ENCODE peak calls at places on chromosomes 13 and 19, in nine cellular contexts. F, L, Z, V, H, C, J, A and K are unnamed samples.

GRCh38 chr19:18735752-18736151 is 52.3 kb downstream of the CRTC1 start:
- DNase-seq in J (no peak), C (no peak), Z (no peak), F (no peak), L (no peak), V (no peak), A (no peak), H (no peak), K (no peak)

GRCh38 chr19:6736169-6736916 is 1.0 kb downstream of the GPR108 start:
- DNase-seq in C (peak), A (peak), H (peak), Z (peak), J (peak), L (peak), V (peak), F (peak), K (no peak)

GRCh38 chr13:33931397-33931987 is 113.5 kb downstream of the RFC3 start:
- DNase-seq in V (peak), J (peak), Z (no peak), H (no peak), L (peak), F (peak), C (peak), A (peak), K (no peak)

GRCh38 chr13:62483774-62484173 is 1068.1 kb upstream of the PCDH20 start:
- DNase-seq in F (no peak), J (peak), Z (no peak), V (no peak), A (no peak), L (no peak), H (no peak), C (peak), K (no peak)

GRCh38 chr13:96179309-96179708 is 89.4 kb downstream of the HS6ST3 start:
- DNase-seq in C (no peak), Z (no peak), H (no peak), V (no peak), F (no peak), L (no peak), J (no peak), A (no peak), K (no peak)

GRCh38 chr13:32840113-32840512 is 176.1 kb upstream of the KL start:
- DNase-seq in H (no peak), F (no peak), V (no peak), A (no peak), L (no peak), J (no peak), Z (no peak), C (no peak), K (no peak)

GRCh38 chr13:111248822-111249221 is 71.6 kb upstream of the TEX29 start:
- DNase-seq in J (no peak), C (no peak), Z (no peak), H (no peak), V (no peak), L (no peak), A (no peak), F (no peak), K (no peak)

GRCh38 chr19:53885036-53885435 is 3.0 kb downstream of the PRKCG start:
- DNase-seq in J (no peak), F (no peak), H (no peak), L (no peak), V (no peak), Z (no peak), A (no peak), C (no peak), K (no peak)

GRCh38 chr13:26557051-26557392 is 461 bp upstream of the WASF3 start:
- DNase-seq in F (no peak), H (no peak), Z (no peak), L (no peak), V (no peak), A (no peak), J (no peak), C (no peak), K (no peak)

GRCh38 chr19:19674315-19674714 is 5.7 kb downstream of the ZNF101 start:
- DNase-seq in L (no peak), F (no peak), J (no peak), C (no peak), A (no peak), Z (no peak), H (no peak), V (no peak), K (no peak)

GRCh38 chr19:6260912-6261636 is 18.7 kb downstream of the MLLT1 start:
- DNase-seq in C (no peak), A (peak), V (no peak), H (no peak), Z (peak), L (no peak), J (peak), F (peak), K (no peak)

GRCh38 chr19:49874503-49875157 is 2.5 kb downstream of the AKT1S1 start:
- DNase-seq in L (no peak), V (no peak), Z (no peak), F (no peak), J (no peak), A (no peak), C (no peak), H (no peak), K (no peak)

GRCh38 chr13:73870970-73871935 is 263.0 kb downstream of the KLF12 start:
- DNase-seq in V (peak), J (peak), A (peak), H (no peak), C (peak), Z (peak), L (peak), F (peak), K (no peak)

GRCh38 chr19:941292-942132 is 15.7 kb downstream of the ARID3A start:
- DNase-seq in J (no peak), F (no peak), H (no peak), V (no peak), C (no peak), A (no peak), Z (no peak), L (no peak), K (no peak)

GRCh38 chr13:109576331-109576813 is 210.0 kb downstream of the IRS2 start:
- DNase-seq in V (no peak), Z (no peak), H (no peak), J (no peak), C (peak), F (no peak), A (no peak), L (no peak), K (peak)

GRCh38 chr13:109919715-109920375 is 133.5 kb upstream of the IRS2 start:
- DNase-seq in C (peak), Z (no peak), V (no peak), L (peak), J (no peak), F (no peak), H (no peak), A (no peak), K (no peak)

GRCh38 chr19:34096020-34096915 is 76.0 kb upstream of the LSM14A start:
- DNase-seq in L (peak), H (no peak), A (peak), Z (peak), F (peak), V (peak), C (peak), J (peak), K (peak)

GRCh38 chr13:99690426-99691189 is 189.3 kb downstream of the TM9SF2 start:
- DNase-seq in L (no peak), J (peak), A (no peak), Z (no peak), H (no peak), V (peak), C (no peak), F (no peak), K (no peak)

GRCh38 chr13:93145199-93145598 is 81.4 kb upstream of the GPC6 start:
- DNase-seq in H (no peak), Z (peak), J (peak), V (no peak), L (no peak), C (no peak), A (no peak), F (no peak), K (no peak)

GRCh38 chr19:42246143-42246868 is 3.9 kb upstream of the GSK3A start:
- DNase-seq in J (peak), Z (peak), L (peak), H (peak), F (no peak), A (peak), V (no peak), C (peak), K (no peak)

GRCh38 chr13:79225487-79226232 is 180.4 kb downstream of the RBM26 start:
- DNase-seq in L (no peak), A (no peak), J (no peak), V (no peak), C (no peak), Z (no peak), H (no peak), F (no peak), K (no peak)

GRCh38 chr19:17873661-17874422 is 2.1 kb downstream of the SLC5A5 start:
- DNase-seq in Z (peak), L (no peak), J (peak), H (no peak), C (no peak), V (peak), F (peak), A (peak), K (no peak)

GRCh38 chr19:31418055-31418454 is 68.8 kb upstream of the TSHZ3 start:
- DNase-seq in C (no peak), L (no peak), Z (peak), F (no peak), V (no peak), H (no peak), J (peak), A (peak), K (no peak)

GRCh38 chr13:99982741-99983400 is 1.3 kb downstream of the ZIC2 start:
- DNase-seq in J (peak), C (no peak), Z (no peak), V (no peak), F (no peak), L (no peak), H (no peak), A (no peak), K (no peak)

GRCh38 chr19:30686252-30686762 is 314.1 kb downstream of the ZNF536 start:
- DNase-seq in V (no peak), F (no peak), H (no peak), C (peak), A (no peak), L (peak), J (peak), Z (no peak), K (no peak)

GRCh38 chr19:10227215-10227971 is 3.7 kb downstream of the S1PR2 start:
- DNase-seq in F (no peak), Z (peak), C (no peak), A (peak), J (peak), H (peak), L (peak), V (no peak), K (no peak)

GRCh38 chr19:2042485-2043268 is 8.4 kb downstream of the MKNK2 start:
- DNase-seq in C (no peak), Z (no peak), H (no peak), L (no peak), A (no peak), F (no peak), J (peak), V (peak), K (no peak)

GRCh38 chr13:24764276-24764630 is 284 bp downstream of the RNF17 start:
- DNase-seq in A (no peak), Z (no peak), F (no peak), L (no peak), J (no peak), V (no peak), C (no peak), H (no peak), K (no peak)

GRCh38 chr19:57192993-57193392 is 1.7 kb downstream of the ZNF264 start:
- DNase-seq in L (no peak), F (no peak), Z (no peak), A (no peak), H (no peak), V (no peak), C (no peak), J (no peak), K (no peak)

GRCh38 chr13:93364166-93364565 is 137.6 kb downstream of the GPC6 start:
- DNase-seq in F (no peak), V (no peak), C (peak), L (peak), A (no peak), H (no peak), J (no peak), Z (no peak), K (no peak)

GRCh38 chr19:58330458-58330857 is 3.7 kb downstream of the ZSCAN22 start:
- DNase-seq in L (peak), V (no peak), A (no peak), H (no peak), Z (no peak), J (peak), C (peak), F (no peak), K (no peak)

GRCh38 chr19:11089254-11090013 is at the start of gene LDLR:
- DNase-seq in A (peak), Z (peak), J (peak), C (peak), H (peak), L (peak), F (peak), V (peak), K (peak)

GRCh38 chr13:114203536-114203935 is 24.5 kb downstream of the CFAP97D2 start:
- DNase-seq in F (no peak), V (no peak), H (no peak), Z (no peak), A (no peak), L (no peak), C (no peak), J (no peak), K (no peak)

GRCh38 chr13:114202581-114202980 is 23.5 kb downstream of the CFAP97D2 start:
- DNase-seq in A (no peak), C (no peak), F (no peak), V (no peak), H (no peak), J (no peak), L (no peak), Z (no peak), K (no peak)

GRCh38 chr13:114200673-114201005 is 21.6 kb downstream of the CFAP97D2 start:
- DNase-seq in A (no peak), V (no peak), J (peak), Z (no peak), C (peak), F (no peak), L (peak), H (no peak), K (no peak)

GRCh38 chr13:114198556-114198955 is 19.5 kb downstream of the CFAP97D2 start:
- DNase-seq in H (no peak), V (no peak), Z (no peak), C (no peak), F (no peak), A (no peak), L (no peak), J (no peak), K (no peak)

DNA sequence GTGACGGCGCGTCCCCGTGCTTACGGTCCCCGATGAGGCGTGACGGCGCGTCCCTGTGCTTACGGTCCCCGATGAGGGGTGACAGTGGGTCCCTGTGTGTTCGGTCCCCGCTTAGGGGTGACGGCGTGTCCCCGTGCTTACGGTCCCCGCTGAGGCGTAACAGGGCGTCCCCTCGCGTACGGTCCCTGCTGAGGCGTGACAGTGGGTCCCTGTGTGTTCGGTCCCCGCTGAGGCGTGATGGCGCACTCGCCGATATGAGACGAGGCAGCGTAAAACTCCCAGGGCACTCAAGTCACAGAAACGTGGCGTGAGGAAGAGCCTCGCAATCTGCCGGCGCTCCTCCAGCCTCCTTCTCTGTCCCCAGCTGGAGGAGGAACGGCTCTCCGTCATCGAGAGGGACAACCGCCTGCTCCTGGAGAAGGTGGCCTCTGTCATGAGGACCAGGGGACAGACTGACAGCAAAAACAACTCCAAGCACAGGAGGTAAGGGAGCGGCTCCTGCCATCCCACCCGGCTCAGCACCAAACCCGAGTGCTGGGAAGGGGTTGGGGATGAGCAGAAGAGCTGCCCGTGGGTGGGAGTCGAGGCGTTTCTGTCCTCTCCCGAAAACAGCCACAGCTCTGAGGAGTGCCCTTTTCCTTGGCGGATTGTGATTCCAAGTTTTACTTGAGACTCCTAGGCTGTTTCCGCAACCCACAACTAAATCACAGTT is 21.1 kb downstream of the CFAP97D2 start:
- DNase-seq in J (peak), V (no peak), Z (no peak), H (no peak), A (no peak), F (no peak), C (no peak), L (no peak), K (no peak)
- TF ChIP-seq CTCF in J (no peak), V (no peak), Z (no peak), H (no peak), A (no peak), F (no peak), C (no peak), L (no peak), K (no peak)

DNA sequence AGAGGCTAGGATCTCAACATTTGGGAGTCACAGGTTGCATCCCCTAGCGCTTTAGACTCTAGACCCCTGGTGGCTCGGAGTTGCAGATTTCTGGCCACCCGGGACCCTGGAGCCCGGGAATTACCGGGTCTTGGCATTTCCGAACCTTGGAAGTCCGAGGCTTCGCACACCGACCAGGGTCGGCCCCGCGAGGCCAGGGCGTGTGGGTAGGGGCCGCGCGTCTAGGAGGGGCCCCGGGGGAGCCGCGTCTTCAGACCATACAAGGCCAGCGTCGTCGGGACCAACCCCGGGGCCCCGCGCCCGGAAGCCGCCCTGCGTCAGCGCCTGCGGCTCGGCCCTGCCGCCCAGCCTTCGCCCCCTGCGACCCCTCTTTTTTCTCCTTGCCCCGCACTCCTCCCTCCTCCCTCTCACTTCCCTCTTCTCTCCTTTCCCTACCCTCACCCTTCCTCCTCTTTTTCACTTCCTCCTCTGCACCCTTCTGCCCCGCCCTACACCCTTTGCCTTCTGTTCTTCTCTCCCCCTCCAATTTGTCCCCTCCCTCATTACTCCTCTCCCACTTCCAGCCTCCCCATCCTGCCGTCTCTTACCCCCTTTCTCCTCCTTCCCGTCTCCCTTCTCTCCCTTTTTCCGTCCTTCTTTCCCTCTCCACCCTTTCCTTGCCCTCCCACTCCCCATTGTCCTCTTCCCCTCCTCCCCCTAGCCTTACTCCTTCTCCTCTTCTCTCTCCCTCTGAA is 2.4 kb upstream of the PLEKHG2 start:
- DNase-seq in A (peak), H (peak), V (peak), L (peak), J (peak), C (peak), Z (no peak), F (peak), K (no peak)
- TF ChIP-seq CTCF in A (no peak), H (no peak), V (no peak), L (peak), J (no peak), C (peak), Z (no peak), F (no peak), K (no peak)

GRCh38 chr19:47112166-47112663 is 1.4 kb downstream of the ZC3H4 start:
- DNase-seq in J (peak), L (peak), V (peak), A (peak), H (peak), Z (peak), F (peak), C (peak), K (no peak)
- TF ChIP-seq CTCF in J (no peak), L (no peak), V (no peak), A (no peak), H (no peak), Z (no peak), F (no peak), C (no peak), K (no peak)

DNA sequence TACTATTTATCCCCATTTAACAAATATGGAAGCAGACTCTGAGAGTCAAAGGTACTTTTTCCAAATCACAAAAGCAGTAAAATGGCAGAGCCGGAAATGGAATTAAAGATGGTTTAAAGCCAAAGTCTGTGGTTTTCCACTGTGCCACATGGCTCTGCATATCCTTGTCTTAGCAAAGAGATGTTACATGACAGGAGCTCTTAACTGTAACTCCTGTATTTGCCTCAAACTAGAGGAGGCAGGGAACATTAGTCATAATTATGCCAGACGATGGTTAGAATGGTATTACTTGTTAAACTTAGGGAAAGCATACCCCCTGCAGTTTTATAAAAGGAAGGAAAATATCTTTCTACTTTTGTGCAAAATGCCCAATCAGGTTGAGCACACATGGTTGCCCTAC is 41.8 kb upstream of the MAB21L1 start:
- DNase-seq in F (no peak), C (peak), Z (no peak), J (no peak), V (no peak), H (no peak), L (no peak), A (no peak), K (no peak)
- TF ChIP-seq CTCF in F (no peak), C (no peak), Z (no peak), J (no peak), V (no peak), H (no peak), L (no peak), A (no peak), K (no peak)

DNA sequence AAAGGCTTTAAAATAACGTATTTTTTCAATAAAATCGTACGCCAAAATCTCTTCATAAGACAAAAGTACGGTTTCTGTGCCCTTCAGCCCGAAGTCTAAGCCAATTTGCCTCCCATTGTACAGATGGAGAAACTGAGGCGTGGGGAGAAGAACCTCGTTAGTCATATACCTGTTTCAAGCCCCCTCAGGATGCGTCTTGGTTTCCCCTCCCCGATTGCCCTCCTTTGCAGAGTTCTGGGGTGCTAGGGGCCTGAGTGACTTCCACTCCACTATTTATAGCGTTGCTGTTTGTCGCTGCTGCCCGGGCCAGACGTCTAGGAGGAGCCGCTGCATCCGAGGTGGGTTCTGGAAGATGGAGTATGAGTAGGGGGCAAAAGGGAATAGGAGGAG is 2.3 kb upstream of the LTBP4 start:
- DNase-seq in C (no peak), F (no peak), Z (no peak), V (no peak), J (no peak), A (no peak), H (no peak), L (no peak), K (no peak)
- TF ChIP-seq CTCF in C (no peak), F (no peak), Z (no peak), V (no peak), J (no peak), A (no peak), H (no peak), L (no peak), K (no peak)